ENCODE peak calls at places on chromosomes 12 and 14, in six cellular contexts. G is ELF-1, T is skeletal muscle cell, L is Peyer's patch, D is ovary, U is iris pigment epithelial cell. K is an unnamed sample.
A peak's percentile ranks its signal among the peaks of the same experiment; 100 is the strongest.

GRCh38 chr12:1429980-1430379 is 164.4 kb downstream of the FBXL14 start:
- DNase-seq in G (no peak), T (peak; percentile 82), L (no peak), D (no peak), U (peak; percentile 77), K (peak; percentile 73)

GRCh38 chr14:76961631-76962302 is 66.7 kb downstream of the IRF2BPL start:
- DNase-seq in G (peak; percentile 98), T (peak; percentile 89), L (peak; percentile 83), D (peak; percentile 87), U (peak; percentile 99), K (peak; percentile 84)

GRCh38 chr14:69529563-69529962 is 45.0 kb downstream of the PLEKHD1 start:
- DNase-seq in G (no peak), T (no peak), L (no peak), D (no peak), U (no peak), K (no peak)

GRCh38 chr14:102479777-102480176 is 29.8 kb downstream of the ANKRD9 start:
- DNase-seq in G (no peak), T (no peak), L (peak; percentile 82), D (peak; percentile 81), U (no peak), K (no peak)

GRCh38 chr14:92951261-92951660 is 28.3 kb downstream of the CHGA start:
- DNase-seq in G (no peak), T (no peak), L (no peak), D (no peak), U (no peak), K (no peak)

GRCh38 chr12:110585231-110585799 is 2.2 kb upstream of the PPTC7 start:
- DNase-seq in G (no peak), T (no peak), L (no peak), D (no peak), U (peak; percentile 54), K (no peak)

GRCh38 chr12:108565976-108566375 is 3.6 kb downstream of the ISCU start:
- DNase-seq in G (no peak), T (peak; percentile 65), L (peak; percentile 63), D (peak; percentile 55), U (peak; percentile 72), K (no peak)

GRCh38 chr14:87097021-87097420 is 896.0 kb downstream of the GALC start:
- DNase-seq in G (no peak), T (no peak), L (no peak), D (no peak), U (no peak), K (no peak)

K was measured in AG09309.